ENCODE peak calls at places on chromosome 1, in ten cellular contexts. H is cardiac fibroblast, V is Peyer's patch, Q is glutamatergic neuron, G is pancreas, R is fibroblast of lung, L is thoracic aorta, S is epithelial cell of esophagus, D is tibial artery, M is neural crest cell. O is an unnamed sample.

GRCh38 chr1:24417681-24418080 is 2.1 kb downstream of the NIPAL3 start:
- DNase-seq in H (peak), V (no peak), Q (no peak), G (no peak), R (no peak), L (no peak), S (peak), D (no peak), M (no peak), O (no peak)

GRCh38 chr1:205970486-205970885 is 27.2 kb upstream of the SLC26A9 start:
- DNase-seq in H (peak), V (no peak), Q (no peak), G (no peak), R (no peak), L (no peak), S (no peak), D (no peak), M (no peak), O (no peak)

GRCh38 chr1:50605186-50605875 is 182.1 kb upstream of the DMRTA2 start:
- DNase-seq in H (peak), V (no peak), Q (no peak), G (no peak), R (peak), L (no peak), S (peak), D (no peak), M (no peak), O (no peak)

GRCh38 chr1:206469411-206469932 is 804 bp upstream of the IKBKE start:
- DNase-seq in H (no peak), V (peak), Q (no peak), G (no peak), R (no peak), L (no peak), S (peak), D (no peak), M (no peak), O (no peak)

GRCh38 chr1:67053535-67053784 is 488 bp downstream of the SLC35D1 start:
- DNase-seq in H (no peak), V (no peak), Q (no peak), G (peak), R (no peak), L (no peak), S (no peak), D (peak), M (peak), O (no peak)

GRCh38 chr1:38728176-38728908 is 131.2 kb downstream of the RRAGC start:
- DNase-seq in H (peak), V (no peak), Q (peak), G (peak), R (peak), L (peak), S (peak), D (peak), M (no peak), O (no peak)

GRCh38 chr1:160207751-160208150 is 2.6 kb downstream of the PEA15 start:
- DNase-seq in H (no peak), V (no peak), Q (no peak), G (no peak), R (no peak), L (no peak), S (no peak), D (no peak), M (no peak), O (no peak)

GRCh38 chr1:41805771-41806471 is 112.8 kb downstream of the HIVEP3 start:
- DNase-seq in H (no peak), V (no peak), Q (no peak), G (no peak), R (no peak), L (no peak), S (no peak), D (no peak), M (no peak), O (no peak)

GRCh38 chr1:160567858-160568682 is 11.2 kb downstream of the CD84 start:
- DNase-seq in H (no peak), V (no peak), Q (no peak), G (no peak), R (no peak), L (no peak), S (no peak), D (no peak), M (no peak), O (no peak)

GRCh38 chr1:246417152-246417812 is 89.8 kb downstream of the SMYD3 start:
- DNase-seq in H (peak), V (no peak), Q (no peak), G (no peak), R (peak), L (no peak), S (peak), D (no peak), M (no peak), O (no peak)

GRCh38 chr1:96926176-96926575 is 204.6 kb downstream of the PTBP2 start:
- DNase-seq in H (no peak), V (no peak), Q (no peak), G (no peak), R (no peak), L (no peak), S (peak), D (no peak), M (no peak), O (no peak)

GRCh38 chr1:84698151-84698651 is 7.9 kb upstream of the SSX2IP start:
- DNase-seq in H (peak), V (no peak), Q (no peak), G (no peak), R (peak), L (no peak), S (peak), D (no peak), M (no peak), O (no peak)

GRCh38 chr1:159473335-159473734 is 33.8 kb downstream of the OR10J1 start:
- DNase-seq in H (peak), V (no peak), Q (no peak), G (no peak), R (no peak), L (no peak), S (no peak), D (no peak), M (no peak), O (no peak)

GRCh38 chr1:16266411-16267118 is 29.6 kb upstream of the CPLANE2 start:
- DNase-seq in H (no peak), V (no peak), Q (no peak), G (no peak), R (peak), L (no peak), S (no peak), D (no peak), M (no peak), O (no peak)

GRCh38 chr1:194477908-194478307 is 1291.5 kb upstream of the B3GALT2 start:
- DNase-seq in H (no peak), V (no peak), Q (no peak), G (no peak), R (no peak), L (no peak), S (no peak), D (no peak), M (no peak), O (no peak)

GRCh38 chr1:203049576-203050180 is 23.4 kb downstream of the PPFIA4 start:
- DNase-seq in H (no peak), V (no peak), Q (no peak), G (no peak), R (no peak), L (no peak), S (no peak), D (no peak), M (no peak), O (no peak)

GRCh38 chr1:204600968-204601367 is 84.6 kb downstream of the LRRN2 start:
- DNase-seq in H (no peak), V (peak), Q (no peak), G (no peak), R (no peak), L (no peak), S (no peak), D (no peak), M (no peak), O (no peak)

GRCh38 chr1:39453603-39454002 is 37.8 kb upstream of the BMP8A start:
- DNase-seq in H (peak), V (no peak), Q (no peak), G (peak), R (peak), L (peak), S (peak), D (peak), M (no peak), O (no peak)

GRCh38 chr1:245197121-245197520 is 42.3 kb downstream of the KIF26B start:
- DNase-seq in H (no peak), V (no peak), Q (no peak), G (no peak), R (no peak), L (no peak), S (no peak), D (no peak), M (no peak), O (no peak)

GRCh38 chr1:99726818-99727217 is 39.6 kb downstream of the FRRS1 start:
- DNase-seq in H (no peak), V (no peak), Q (no peak), G (no peak), R (no peak), L (no peak), S (no peak), D (no peak), M (no peak), O (no peak)

GRCh38 chr1:17908945-17909344 is 153.8 kb downstream of the ACTL8 start:
- DNase-seq in H (no peak), V (no peak), Q (no peak), G (no peak), R (no peak), L (no peak), S (no peak), D (no peak), M (no peak), O (no peak)

GRCh38 chr1:181778630-181779285 is 282.8 kb downstream of the ZNF648 start:
- DNase-seq in H (no peak), V (no peak), Q (no peak), G (peak), R (no peak), L (no peak), S (peak), D (no peak), M (no peak), O (no peak)

DNA sequence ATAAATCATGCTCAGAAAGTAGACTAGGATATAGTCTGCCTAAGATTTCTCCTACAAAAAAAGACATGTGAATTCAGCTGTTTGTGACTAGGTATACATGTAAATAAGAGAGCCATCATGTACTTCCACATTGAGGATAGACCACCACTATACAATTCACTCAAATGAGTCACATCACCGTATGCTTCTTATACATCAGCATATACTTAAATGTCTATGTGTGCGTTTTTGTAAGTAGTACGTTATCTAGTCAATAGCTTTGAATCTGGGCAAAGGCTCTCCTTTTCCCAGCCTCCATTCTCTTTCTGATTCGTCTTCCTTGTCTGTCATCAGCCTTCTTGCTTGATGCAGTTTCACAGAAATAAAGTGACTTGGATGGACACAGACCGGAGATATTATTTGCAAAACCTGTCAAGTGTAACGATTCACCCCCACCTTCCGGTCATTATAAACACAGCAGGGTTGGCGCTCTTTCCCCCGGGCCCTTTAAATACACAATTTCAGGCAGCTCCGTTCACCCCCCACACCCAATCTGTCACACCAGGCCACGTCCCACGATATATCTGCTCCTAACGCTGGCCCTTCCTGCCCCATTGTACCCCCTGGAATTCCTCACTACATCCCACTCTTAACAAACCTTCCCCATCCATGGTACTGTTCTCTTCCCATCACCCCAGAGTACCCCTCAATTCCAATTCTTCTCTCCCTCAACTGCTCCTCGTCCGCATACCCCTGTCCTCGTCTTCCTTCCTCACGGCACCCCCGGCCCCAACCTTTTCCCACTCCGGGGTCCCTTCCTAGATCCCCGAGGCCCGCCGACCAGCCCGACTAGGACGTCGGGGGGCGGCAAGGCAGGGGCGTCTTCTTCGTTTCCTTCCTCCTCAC is 636 bp downstream of the VAMP4 start:
- DNase-seq in H (peak), V (peak), Q (peak), G (peak), R (peak), L (no peak), S (peak), D (peak), M (peak), O (no peak)
- TF ChIP-seq CTCF in H (no peak), V (peak), Q (peak), G (no peak), R (no peak), L (no peak), S (no peak), D (peak), M (peak), O (no peak)

DNA sequence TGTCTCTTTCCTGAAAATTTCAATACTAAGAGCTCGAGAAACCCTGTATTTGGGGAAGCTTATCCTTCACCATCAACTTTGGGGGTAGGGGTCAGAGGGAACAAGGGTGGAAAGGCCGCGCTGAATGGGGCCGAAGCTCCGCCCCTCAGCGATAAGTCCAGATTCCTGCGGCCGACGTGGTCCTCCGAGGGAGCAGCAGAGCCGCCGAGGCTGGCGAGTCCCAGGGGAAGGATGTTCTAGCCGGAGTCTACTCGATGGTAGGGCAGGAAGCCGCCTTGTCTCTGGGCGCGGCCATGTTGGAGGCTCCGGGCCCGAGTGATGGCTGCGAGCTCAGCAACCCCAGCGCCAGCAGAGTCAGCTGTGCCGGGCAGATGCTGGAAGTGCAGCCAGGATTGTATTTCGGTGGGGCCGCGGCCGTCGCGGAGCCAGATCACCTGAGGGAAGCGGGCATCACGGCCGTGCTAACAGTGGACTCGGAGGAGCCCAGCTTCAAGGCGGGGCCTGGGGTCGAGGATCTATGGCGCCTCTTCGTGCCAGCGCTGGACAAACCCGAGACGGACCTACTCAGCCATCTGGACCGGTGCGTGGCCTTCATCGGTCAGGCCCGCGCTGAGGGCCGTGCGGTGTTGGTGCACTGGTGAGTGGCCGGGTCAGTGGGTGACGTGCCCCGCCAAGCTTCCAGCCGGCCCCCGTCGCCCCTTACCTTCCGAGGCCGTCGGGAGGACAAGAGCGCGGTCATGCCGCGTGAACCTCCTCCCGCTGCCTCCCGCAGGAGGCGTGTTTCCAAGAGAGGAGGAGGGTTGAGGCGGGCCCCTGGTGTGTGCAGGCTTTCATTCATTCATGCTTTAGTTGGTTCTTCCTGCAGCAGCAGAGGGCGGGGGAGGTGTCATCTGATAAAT is at the start of gene DUSP12:
- DNase-seq in H (peak), V (peak), Q (peak), G (peak), R (peak), L (peak), S (peak), D (peak), M (peak), O (peak)
- TF ChIP-seq CTCF in H (no peak), V (no peak), Q (no peak), G (no peak), R (peak), L (no peak), S (peak), D (no peak), M (peak), O (no peak)

DNA sequence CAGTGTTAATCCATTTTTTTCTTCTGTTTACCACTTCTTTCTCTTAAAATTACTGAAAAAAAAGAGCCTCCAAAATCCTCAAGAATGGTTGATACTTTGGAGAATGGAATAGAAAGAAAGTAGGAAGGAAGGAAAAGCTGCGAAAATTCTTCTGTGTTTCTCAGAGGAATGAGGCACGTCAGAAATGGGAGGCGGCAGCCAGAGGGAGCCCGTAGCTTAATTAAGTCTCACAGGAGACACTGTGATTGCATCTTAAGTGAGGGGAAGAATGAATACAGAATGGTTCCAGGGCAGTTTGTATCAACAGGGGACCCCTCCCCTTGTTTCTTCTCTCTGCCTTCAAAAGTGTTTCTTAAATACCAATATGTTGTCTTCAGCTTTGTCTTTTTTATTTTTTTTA is 1099.5 kb downstream of the PLA2G4A start:
- DNase-seq in H (peak), V (no peak), Q (peak), G (no peak), R (peak), L (no peak), S (peak), D (no peak), M (peak), O (no peak)
- TF ChIP-seq CTCF in H (peak), V (no peak), Q (no peak), G (no peak), R (peak), L (no peak), S (peak), D (no peak), M (peak), O (no peak)

GRCh38 chr1:208475951-208476824 is 232.0 kb upstream of the PLXNA2 start:
- DNase-seq in H (no peak), V (no peak), Q (no peak), G (no peak), R (peak), L (no peak), S (no peak), D (no peak), M (no peak), O (no peak)
- TF ChIP-seq CTCF in H (no peak), V (no peak), Q (no peak), G (no peak), R (peak), L (no peak), S (no peak), D (no peak), M (peak), O (no peak)

GRCh38 chr1:5620997-5621396 is 371.2 kb downstream of the NPHP4 start:
- DNase-seq in H (no peak), V (no peak), Q (no peak), G (no peak), R (no peak), L (no peak), S (peak), D (no peak), M (peak), O (no peak)
- TF ChIP-seq CTCF in H (no peak), V (peak), Q (peak), G (peak), R (no peak), L (no peak), S (peak), D (no peak), M (peak), O (no peak)

O was measured in activated B cell treated with CpG ODN at 0.5 μM for 24 hours.